ENCODE peak calls at places on chromosomes 16 and 17, in ten cellular contexts. U is CD4-positive, alpha-beta T cell; T is esophagus squamous epithelium; G is psoas muscle; A is endodermal cell; I is neural progenitor cell; O is heart left ventricle; Y is RWPE1; D is fibroblast of lung; B is ascending aorta. V is an unnamed sample.

GRCh38 chr16:4656695-4657686 is 32.4 kb downstream of the MGRN1 start:
- DNase-seq in U (no peak), T (no peak), G (no peak), A (no peak), I (no peak), O (no peak), Y (no peak), D (no peak), B (no peak), V (no peak)

GRCh38 chr17:62824290-62825135 is 16.4 kb upstream of the MARCHF10 start:
- DNase-seq in U (no peak), T (no peak), G (no peak), A (peak), I (peak), O (no peak), Y (peak), D (peak), B (no peak), V (peak)

GRCh38 chr17:73420897-73421296 is 109.1 kb upstream of the CDC42EP4 start:
- DNase-seq in U (no peak), T (no peak), G (no peak), A (peak), I (no peak), O (no peak), Y (peak), D (no peak), B (no peak), V (peak)

GRCh38 chr16:79439866-79440265 is 160.7 kb downstream of the MAF start:
- DNase-seq in U (no peak), T (no peak), G (no peak), A (no peak), I (no peak), O (no peak), Y (no peak), D (no peak), B (no peak), V (no peak)

GRCh38 chr17:2262146-2262587 is 41.4 kb downstream of the SMG6 start:
- DNase-seq in U (no peak), T (no peak), G (no peak), A (no peak), I (no peak), O (no peak), Y (peak), D (peak), B (no peak), V (no peak)

GRCh38 chr17:81822996-81823799 is 9.9 kb downstream of the MCRIP1 start:
- DNase-seq in U (no peak), T (no peak), G (no peak), A (no peak), I (no peak), O (no peak), Y (no peak), D (no peak), B (no peak), V (no peak)

GRCh38 chr17:37759014-37759637 is 14.3 kb upstream of the HNF1B start:
- DNase-seq in U (no peak), T (no peak), G (no peak), A (no peak), I (no peak), O (no peak), Y (no peak), D (no peak), B (no peak), V (no peak)

GRCh38 chr17:5019475-5019956 is 15.7 kb downstream of the SLC52A1 start:
- DNase-seq in U (peak), T (no peak), G (no peak), A (peak), I (peak), O (no peak), Y (peak), D (no peak), B (no peak), V (no peak)

GRCh38 chr16:89449726-89450335 is 40.5 kb downstream of the ANKRD11 start:
- DNase-seq in U (no peak), T (no peak), G (no peak), A (no peak), I (no peak), O (no peak), Y (no peak), D (no peak), B (no peak), V (no peak)

GRCh38 chr16:89493776-89494175 is 3.4 kb upstream of the ANKRD11 start:
- DNase-seq in U (no peak), T (no peak), G (no peak), A (no peak), I (no peak), O (no peak), Y (no peak), D (no peak), B (no peak), V (no peak)

GRCh38 chr16:52022177-52022576 is 524.8 kb downstream of the TOX3 start:
- DNase-seq in U (no peak), T (no peak), G (no peak), A (no peak), I (no peak), O (no peak), Y (no peak), D (no peak), B (no peak), V (no peak)

GRCh38 chr17:64388961-64389565 is 1.6 kb downstream of the PECAM1 start:
- DNase-seq in U (no peak), T (no peak), G (no peak), A (no peak), I (no peak), O (no peak), Y (no peak), D (no peak), B (no peak), V (no peak)

GRCh38 chr16:24944206-24944605 is 71.0 kb downstream of the ARHGAP17 start:
- DNase-seq in U (no peak), T (no peak), G (no peak), A (no peak), I (no peak), O (no peak), Y (no peak), D (no peak), B (no peak), V (no peak)

GRCh38 chr16:626787-627457 is 3.9 kb upstream of the WFIKKN1 start:
- DNase-seq in U (no peak), T (no peak), G (peak), A (no peak), I (no peak), O (no peak), Y (peak), D (peak), B (no peak), V (no peak)

GRCh38 chr17:72922223-72922622 is 170.3 kb downstream of the SLC39A11 start:
- DNase-seq in U (no peak), T (no peak), G (no peak), A (no peak), I (no peak), O (no peak), Y (no peak), D (no peak), B (no peak), V (no peak)

GRCh38 chr17:48672340-48672739 is 46.2 kb upstream of the HOXB9 start:
- DNase-seq in U (no peak), T (no peak), G (no peak), A (no peak), I (no peak), O (no peak), Y (no peak), D (no peak), B (no peak), V (no peak)

GRCh38 chr17:6994666-6995246 is 1.1 kb upstream of the ALOX12 start:
- DNase-seq in U (no peak), T (no peak), G (no peak), A (no peak), I (no peak), O (no peak), Y (no peak), D (peak), B (no peak), V (no peak)

GRCh38 chr16:46845952-46846351 is 15.0 kb upstream of the C16orf87 start:
- DNase-seq in U (no peak), T (no peak), G (no peak), A (no peak), I (no peak), O (no peak), Y (no peak), D (no peak), B (no peak), V (no peak)

GRCh38 chr17:2547176-2547575 is 35.5 kb upstream of the METTL16 start:
- DNase-seq in U (no peak), T (no peak), G (no peak), A (no peak), I (no peak), O (no peak), Y (peak), D (peak), B (no peak), V (no peak)

GRCh38 chr17:28854457-28855382 is at the start of gene ERAL1:
- DNase-seq in U (peak), T (no peak), G (peak), A (peak), I (peak), O (peak), Y (peak), D (peak), B (peak), V (peak)

GRCh38 chr17:77286641-77287431 is 146.1 kb downstream of the SEC14L1 start:
- DNase-seq in U (no peak), T (no peak), G (peak), A (no peak), I (no peak), O (peak), Y (peak), D (peak), B (no peak), V (peak)

GRCh38 chr16:67108931-67109406 is 772 bp upstream of the PHAF1 start:
- DNase-seq in U (no peak), T (no peak), G (no peak), A (no peak), I (no peak), O (peak), Y (no peak), D (no peak), B (no peak), V (no peak)

GRCh38 chr16:85924675-85925074 is 25.7 kb downstream of the IRF8 start:
- DNase-seq in U (no peak), T (no peak), G (no peak), A (no peak), I (no peak), O (no peak), Y (peak), D (peak), B (no peak), V (no peak)

GRCh38 chr17:4969551-4970231 is 2.1 kb upstream of the SPAG7 start:
- DNase-seq in U (no peak), T (no peak), G (no peak), A (peak), I (no peak), O (no peak), Y (no peak), D (peak), B (no peak), V (no peak)

GRCh38 chr17:73231363-73231762 is 30.3 kb downstream of the CPSF4L start:
- DNase-seq in U (no peak), T (no peak), G (no peak), A (no peak), I (no peak), O (no peak), Y (peak), D (peak), B (no peak), V (no peak)

DNA sequence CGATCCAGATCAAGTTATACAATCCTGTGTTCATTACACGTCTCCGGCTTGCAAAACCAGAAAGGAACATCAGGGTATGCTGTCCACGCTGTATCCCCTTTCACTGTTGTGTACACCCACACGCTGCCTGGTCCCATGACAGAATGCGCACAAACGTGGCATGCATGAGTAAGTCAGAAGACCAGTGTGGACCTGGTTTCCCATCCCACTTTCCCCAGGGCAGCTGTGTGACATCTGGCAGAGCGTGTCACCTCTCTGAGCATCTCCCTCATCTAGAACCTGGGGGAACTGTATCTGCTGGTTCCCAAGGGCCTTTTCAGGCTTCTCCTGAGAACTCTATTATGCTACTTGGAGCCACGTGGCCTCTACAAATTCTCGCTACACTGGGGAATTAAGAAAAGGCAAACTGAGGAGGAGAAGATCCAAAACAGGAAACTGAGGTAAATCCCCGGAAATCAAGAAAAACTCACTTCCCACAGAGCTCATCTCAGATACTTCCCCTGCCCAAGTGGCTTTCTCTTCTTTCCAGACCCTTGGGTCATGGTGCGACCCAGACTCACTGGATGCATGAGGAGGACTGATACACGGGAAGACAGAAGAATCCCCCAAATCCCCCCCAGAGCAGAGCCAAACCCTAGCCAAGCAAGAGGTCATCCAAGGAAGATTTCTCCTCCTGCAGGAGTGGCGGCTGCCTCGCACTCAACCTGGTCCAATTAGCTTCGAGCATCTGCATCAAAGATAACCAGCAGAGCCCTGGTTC is 139.3 kb downstream of the GAS7 start:
- DNase-seq in U (no peak), T (no peak), G (peak), A (no peak), I (no peak), O (no peak), Y (no peak), D (no peak), B (no peak), V (no peak)
- TF ChIP-seq CTCF in U (no peak), T (no peak), G (no peak), A (no peak), I (no peak), O (no peak), Y (no peak), D (no peak), B (no peak), V (no peak)

DNA sequence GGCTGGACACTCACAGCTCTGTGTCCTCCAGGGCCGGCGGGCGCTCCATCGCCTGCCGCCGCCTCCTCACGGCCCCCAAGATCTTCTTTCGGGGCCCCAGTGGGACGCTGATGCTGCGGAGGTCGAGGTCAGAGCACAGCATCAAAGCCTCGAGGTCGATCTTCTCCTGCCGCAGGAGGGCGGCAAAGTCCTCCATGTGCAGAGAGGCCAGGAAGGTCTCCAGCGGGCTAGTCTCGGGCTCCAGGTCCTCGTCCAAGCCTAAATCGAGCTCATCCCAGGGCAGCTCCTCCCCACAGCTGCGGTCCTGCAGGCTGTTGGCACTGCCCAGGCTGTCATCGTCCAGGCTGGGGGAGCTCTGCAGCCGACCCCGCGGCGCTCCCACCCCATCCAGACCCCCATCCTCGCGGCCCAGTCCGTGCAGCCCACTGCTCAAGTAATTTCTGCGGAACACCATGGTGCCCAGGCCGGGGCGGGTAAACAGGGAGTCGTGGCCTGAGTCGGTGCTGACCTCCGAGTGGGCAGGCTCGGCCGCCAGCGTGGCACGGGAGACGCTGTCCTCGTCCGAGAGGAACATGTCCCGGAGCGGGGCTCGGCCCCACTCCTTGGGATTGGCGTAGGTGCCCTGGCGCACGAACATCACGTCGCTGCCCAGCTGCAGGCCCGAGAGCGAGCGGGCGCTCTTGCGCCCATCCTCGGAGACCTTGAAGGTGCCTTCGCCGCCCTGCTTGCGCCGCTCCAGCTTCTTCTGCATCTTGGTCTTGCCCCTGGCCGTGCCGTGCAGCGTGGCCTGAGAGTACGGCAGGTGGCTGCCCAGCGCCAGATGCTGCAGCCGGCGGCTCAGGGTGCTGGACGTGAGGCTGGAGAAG is 3.4 kb downstream of the USH1G start:
- DNase-seq in U (no peak), T (no peak), G (no peak), A (peak), I (peak), O (no peak), Y (no peak), D (peak), B (no peak), V (peak)
- TF ChIP-seq CTCF in U (no peak), T (no peak), G (peak), A (peak), I (peak), O (peak), Y (no peak), D (no peak), B (no peak), V (peak)

DNA sequence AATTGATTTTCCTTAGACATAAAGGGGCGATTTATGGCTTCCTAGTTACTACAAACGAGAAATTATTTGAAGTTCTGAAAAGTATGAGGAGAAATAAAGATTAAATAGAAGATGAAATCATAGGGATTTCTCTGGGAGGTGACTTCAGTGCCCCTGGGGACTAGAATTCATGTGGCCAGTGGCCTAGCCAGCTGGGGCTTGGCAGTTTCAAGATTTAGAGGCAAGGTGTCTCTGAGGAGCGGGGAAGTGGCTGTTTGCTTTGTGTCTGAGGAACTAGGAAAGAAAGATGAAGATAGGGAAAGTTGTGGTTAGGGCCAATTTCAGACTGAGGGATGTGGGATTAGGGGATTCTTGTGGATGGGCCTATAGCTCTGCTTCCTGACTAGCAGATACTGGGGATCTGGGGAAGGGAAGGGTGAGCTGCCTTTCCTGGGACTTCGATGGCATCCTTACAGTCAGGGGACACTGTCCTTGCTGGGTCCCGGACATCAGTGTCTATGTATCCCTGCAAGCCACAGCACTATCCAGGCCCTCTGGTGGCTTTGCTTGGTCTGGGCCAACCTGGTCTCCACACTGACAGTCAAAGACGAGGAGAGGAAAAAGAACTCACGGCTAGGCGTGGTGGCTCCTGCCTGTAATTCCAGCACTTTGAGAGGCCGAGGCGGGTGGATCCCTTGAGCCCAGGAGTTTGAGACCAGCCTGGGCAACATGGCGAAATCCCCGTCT is 22.4 kb upstream of the MEOX1 start:
- DNase-seq in U (no peak), T (no peak), G (no peak), A (no peak), I (no peak), O (no peak), Y (no peak), D (no peak), B (no peak), V (no peak)
- TF ChIP-seq CTCF in U (no peak), T (no peak), G (no peak), A (peak), I (no peak), O (no peak), Y (no peak), D (no peak), B (no peak), V (no peak)

GRCh38 chr16:49827806-49828428 is 28.0 kb downstream of the ZNF423 start:
- DNase-seq in U (no peak), T (no peak), G (no peak), A (no peak), I (no peak), O (no peak), Y (no peak), D (no peak), B (no peak), V (no peak)

GRCh38 chr16:49822649-49823370 is 33.1 kb downstream of the ZNF423 start:
- DNase-seq in U (no peak), T (no peak), G (peak), A (no peak), I (no peak), O (no peak), Y (no peak), D (no peak), B (no peak), V (no peak)

GRCh38 chr16:49826515-49826914 is 29.4 kb downstream of the ZNF423 start:
- DNase-seq in U (no peak), T (no peak), G (no peak), A (no peak), I (no peak), O (no peak), Y (no peak), D (no peak), B (no peak), V (no peak)

GRCh38 chr16:49824600-49824999 is 31.3 kb downstream of the ZNF423 start:
- DNase-seq in U (no peak), T (no peak), G (no peak), A (no peak), I (no peak), O (no peak), Y (no peak), D (no peak), B (no peak), V (no peak)

DNA sequence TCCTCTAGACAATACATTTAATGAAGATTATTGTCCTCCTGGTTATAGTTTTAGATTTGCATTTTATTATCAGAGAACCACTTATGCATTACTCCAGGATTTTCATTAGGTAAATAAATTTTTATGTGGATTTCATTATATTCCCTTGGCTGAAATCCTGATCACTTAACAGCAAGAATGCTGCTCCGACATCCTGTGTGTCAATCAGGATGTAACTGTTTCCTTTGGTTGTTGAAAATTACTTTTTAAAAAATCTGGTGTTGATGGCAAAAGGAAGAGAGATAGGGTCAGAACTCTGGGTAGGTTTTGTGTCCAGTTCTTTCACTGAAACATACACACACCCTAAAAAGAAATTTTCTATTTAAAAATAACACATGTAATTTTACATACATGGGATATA is 30.9 kb downstream of the ZNF423 start:
- DNase-seq in U (no peak), T (no peak), G (no peak), A (no peak), I (no peak), O (no peak), Y (no peak), D (no peak), B (no peak), V (no peak)
- TF ChIP-seq CTCF in U (no peak), T (no peak), G (no peak), A (no peak), I (no peak), O (no peak), Y (no peak), D (no peak), B (no peak), V (no peak)

GRCh38 chr16:48385272-48385953 is at the start of gene SIAH1:
- DNase-seq in U (peak), T (peak), G (peak), A (peak), I (peak), O (peak), Y (peak), D (peak), B (peak), V (peak)
- TF ChIP-seq CTCF in U (no peak), T (no peak), G (no peak), A (no peak), I (no peak), O (no peak), Y (no peak), D (no peak), B (no peak), V (no peak)

GRCh38 chr16:84339316-84339715 is 29.0 kb upstream of the ATP2C2 start:
- DNase-seq in U (no peak), T (no peak), G (no peak), A (no peak), I (no peak), O (no peak), Y (no peak), D (no peak), B (no peak), V (no peak)

GRCh38 chr16:84339766-84340165 is 28.6 kb upstream of the ATP2C2 start:
- DNase-seq in U (no peak), T (no peak), G (no peak), A (no peak), I (no peak), O (no peak), Y (no peak), D (no peak), B (no peak), V (no peak)

GRCh38 chr16:84341533-84342295 is 26.6 kb upstream of the ATP2C2 start:
- DNase-seq in U (no peak), T (no peak), G (no peak), A (peak), I (no peak), O (no peak), Y (no peak), D (no peak), B (no peak), V (no peak)

GRCh38 chr16:84344781-84345180 is 23.6 kb upstream of the ATP2C2 start:
- DNase-seq in U (no peak), T (no peak), G (no peak), A (peak), I (no peak), O (no peak), Y (no peak), D (no peak), B (no peak), V (no peak)

GRCh38 chr16:84340305-84341040 is 27.9 kb upstream of the ATP2C2 start:
- DNase-seq in U (no peak), T (no peak), G (no peak), A (no peak), I (no peak), O (no peak), Y (peak), D (no peak), B (no peak), V (peak)
- TF ChIP-seq CTCF in U (no peak), T (peak), G (no peak), A (peak), I (no peak), O (no peak), Y (no peak), D (no peak), B (no peak), V (no peak)

V was measured in Calu3.